ENCODE peak calls at places on chromosomes 12 and 14, in eight cellular contexts. F is uterus; L is CD8-positive, alpha-beta T cell; N is GM23338; O is DND-41; P is cardiac muscle cell; J is K562; V is ovary. R is an unnamed sample. For H3K36me3, the result is how much of the 10 kb centered on the place peaks cover.

GRCh38 chr14:55388160-55388559 is 23.5 kb downstream of the ATG14 start:
- DNase-seq in L (no peak), P (no peak), J (no peak), N (no peak), F (no peak), O (no peak), V (no peak), R (no peak)

GRCh38 chr14:55512421-55512820 is 67.6 kb upstream of the KTN1 start:
- DNase-seq in L (no peak), P (no peak), J (no peak), O (no peak), F (no peak), V (no peak), N (no peak), R (no peak)

GRCh38 chr12:127113945-127114344 is 1153.0 kb upstream of the TMEM132C start:
- DNase-seq in P (no peak), J (no peak), N (peak), L (no peak), V (no peak), O (no peak), F (no peak), R (no peak)

GRCh38 chr14:34029921-34030334 is 79.1 kb upstream of the EGLN3 start:
- DNase-seq in V (peak), P (no peak), F (peak), O (no peak), L (no peak), J (peak), N (peak), R (no peak)

GRCh38 chr12:40032433-40033259 is 73.2 kb downstream of the SLC2A13 start:
- DNase-seq in O (no peak), L (no peak), N (peak), J (no peak), P (no peak), V (no peak), F (no peak), R (no peak)

GRCh38 chr14:70821916-70822705 is 12.8 kb upstream of the MAP3K9 start:
- DNase-seq in P (peak), V (peak), O (peak), N (peak), F (peak), J (peak), L (peak), R (no peak)

GRCh38 chr14:103199141-103199540 is 75.9 kb downstream of the TNFAIP2 start:
- DNase-seq in J (no peak), F (peak), P (no peak), L (no peak), V (peak), N (no peak), O (no peak), R (no peak)

GRCh38 chr12:74043343-74043742 is 494.3 kb upstream of the ATXN7L3B start:
- DNase-seq in V (no peak), O (no peak), L (no peak), P (no peak), J (peak), F (no peak), N (peak), R (no peak)

GRCh38 chr12:32502693-32503510 is 103.5 kb downstream of the FGD4 start:
- DNase-seq in N (peak), F (no peak), P (no peak), J (no peak), O (no peak), V (peak), L (no peak), R (no peak)

GRCh38 chr14:32559048-32559447 is 229.9 kb downstream of the AKAP6 start:
- DNase-seq in L (no peak), O (no peak), N (no peak), F (no peak), J (no peak), P (no peak), V (no peak), R (no peak)

GRCh38 chr14:103296987-103297386 is 37.0 kb upstream of the EIF5 start:
- DNase-seq in L (no peak), P (no peak), J (peak), F (no peak), N (peak), O (no peak), V (no peak), R (no peak)

DNA sequence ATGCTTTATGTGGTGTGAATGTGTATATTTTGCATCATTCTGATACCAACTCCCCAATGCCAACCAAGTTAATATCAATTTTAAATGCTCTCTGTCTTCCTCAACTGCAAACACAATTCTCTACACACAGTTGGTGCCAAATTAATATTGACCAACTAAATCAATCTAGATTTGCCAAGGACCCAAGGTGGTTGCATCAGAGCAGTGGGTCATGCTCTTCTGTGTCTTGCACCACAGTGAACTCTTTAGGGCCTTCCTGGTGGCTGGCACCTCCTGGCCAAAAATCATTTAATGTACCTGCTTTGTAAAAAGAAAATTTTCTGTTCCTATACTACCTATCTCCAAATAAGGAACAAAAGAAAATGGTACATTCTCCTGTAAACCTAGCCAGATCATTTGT is 14.1 kb downstream of the COQ10A start:
- DNase-seq in L (no peak), F (no peak), P (no peak), O (no peak), N (no peak), V (no peak), J (no peak), R (no peak)
- H3K36me3 ChIP-seq in L (under half), F (under half), P (half or more), O (half or more), N (half or more), V (under half), J (half or more), R (half or more)

DNA sequence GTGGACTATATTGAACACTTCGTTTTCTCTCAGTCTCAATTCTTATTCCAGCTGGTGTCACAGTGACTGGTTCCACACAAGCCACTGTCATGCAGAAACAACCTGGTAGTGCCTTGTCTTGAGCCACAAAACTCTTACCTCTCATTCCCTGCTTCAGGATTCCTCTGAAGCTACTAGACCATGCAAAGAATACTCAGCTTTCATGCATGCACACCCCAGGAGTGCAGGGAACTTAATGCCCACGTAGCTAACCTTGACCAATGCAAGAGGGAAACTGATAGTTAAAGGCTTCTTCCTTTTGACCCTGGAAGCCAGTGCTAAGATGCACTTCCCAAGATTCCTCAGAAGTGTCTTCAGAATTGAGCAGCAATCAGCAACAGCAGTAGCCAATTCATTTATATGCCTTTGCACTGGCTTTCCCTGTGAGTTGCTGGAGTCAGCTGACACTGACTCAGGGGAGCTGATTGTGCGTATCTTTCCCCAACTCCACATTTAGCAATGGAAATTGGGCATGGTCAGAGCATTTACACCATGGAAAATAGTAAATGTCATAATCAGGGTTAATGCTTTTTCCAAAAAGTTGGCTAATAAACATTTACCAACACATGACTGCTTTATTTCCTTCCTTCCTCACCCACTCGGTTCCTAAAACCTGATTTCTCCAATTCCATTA is 113.6 kb upstream of the SLC35F4 start:
- DNase-seq in J (no peak), F (no peak), V (no peak), L (no peak), P (no peak), O (no peak), N (no peak), R (no peak)
- H3K27ac ChIP-seq in J (no peak), F (no peak), V (no peak), L (no peak), P (no peak), O (no peak), N (no peak), R (no peak)

DNA sequence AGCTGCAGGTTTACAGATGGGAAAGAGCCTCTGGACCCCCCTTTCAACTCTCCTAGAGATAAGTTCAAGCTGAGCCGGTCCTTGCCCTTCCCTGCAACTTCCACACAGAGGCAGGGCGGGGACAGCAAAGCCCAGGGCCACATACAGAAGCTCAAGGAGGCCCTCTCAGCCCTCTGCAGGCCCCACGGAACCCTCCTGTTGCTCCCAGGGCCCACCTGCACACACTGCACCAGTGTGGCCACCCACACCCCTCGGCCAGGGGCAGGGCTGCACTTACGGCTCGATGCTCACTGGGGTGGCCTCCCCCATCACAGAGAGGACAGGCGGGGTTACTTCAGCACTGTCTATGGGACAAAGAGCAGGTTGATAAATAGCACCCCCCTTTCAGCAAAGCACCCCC is 13.0 kb upstream of the PNMA1 start:
- DNase-seq in V (no peak), F (no peak), J (no peak), O (no peak), L (no peak), N (no peak), P (no peak), R (no peak)
- H3K36me3 ChIP-seq in V (under half), F (under half), J (half or more), O (half or more), L (half or more), N (under half), P (under half), R (half or more)

GRCh38 chr12:48680861-48681260 is 1.2 kb downstream of the KANSL2 start:
- DNase-seq in V (no peak), O (no peak), L (no peak), F (no peak), P (no peak), J (no peak), N (no peak), R (no peak)
- H3K27ac ChIP-seq in V (no peak), O (peak), L (peak), F (no peak), P (no peak), J (peak), N (peak), R (no peak)